ENCODE peak calls at places on chromosomes 6 and 20, in eight cellular contexts. One of them, this sample, is unnamed.

GRCh38 chr6:37524025-37524647 is 24.4 kb upstream of the CCDC167 start:
- DNase-seq in heart right ventricle: no peak
- DNase-seq in foreskin keratinocyte: no peak
- DNase-seq in OCI-LY7: no peak
- DNase-seq in stomach: no peak
- DNase-seq in aorta: no peak
- DNase-seq in psoas muscle: no peak
- DNase-seq in Peyer's patch: no peak
- DNase-seq in this sample: no peak

GRCh38 chr20:5119435-5120188 is at the start of gene PCNA:
- DNase-seq in heart right ventricle: peak
- DNase-seq in foreskin keratinocyte: peak
- DNase-seq in OCI-LY7: peak
- DNase-seq in stomach: peak
- DNase-seq in aorta: peak
- DNase-seq in psoas muscle: peak
- DNase-seq in Peyer's patch: peak
- DNase-seq in this sample: peak

GRCh38 chr6:140462495-140463311 is 1088.3 kb upstream of the CITED2 start:
- DNase-seq in heart right ventricle: no peak
- DNase-seq in foreskin keratinocyte: peak
- DNase-seq in OCI-LY7: no peak
- DNase-seq in stomach: no peak
- DNase-seq in aorta: no peak
- DNase-seq in psoas muscle: no peak
- DNase-seq in Peyer's patch: no peak
- DNase-seq in this sample: peak

GRCh38 chr6:167671977-167672687 is 154.6 kb upstream of the AFDN start:
- DNase-seq in heart right ventricle: no peak
- DNase-seq in foreskin keratinocyte: no peak
- DNase-seq in OCI-LY7: no peak
- DNase-seq in stomach: no peak
- DNase-seq in aorta: peak
- DNase-seq in psoas muscle: no peak
- DNase-seq in Peyer's patch: no peak
- DNase-seq in this sample: no peak

GRCh38 chr6:49264909-49265308 is 198.1 kb downstream of the MMUT start:
- DNase-seq in heart right ventricle: no peak
- DNase-seq in foreskin keratinocyte: peak
- DNase-seq in OCI-LY7: no peak
- DNase-seq in stomach: no peak
- DNase-seq in aorta: no peak
- DNase-seq in psoas muscle: no peak
- DNase-seq in Peyer's patch: no peak
- DNase-seq in this sample: peak

GRCh38 chr6:43842231-43842794 is 72.3 kb downstream of the VEGFA start:
- DNase-seq in heart right ventricle: no peak
- DNase-seq in foreskin keratinocyte: no peak
- DNase-seq in OCI-LY7: no peak
- DNase-seq in stomach: no peak
- DNase-seq in aorta: no peak
- DNase-seq in psoas muscle: no peak
- DNase-seq in Peyer's patch: no peak
- DNase-seq in this sample: no peak

GRCh38 chr6:170098428-170099170 is 192.3 kb downstream of the DLL1 start:
- DNase-seq in heart right ventricle: peak
- DNase-seq in foreskin keratinocyte: no peak
- DNase-seq in OCI-LY7: no peak
- DNase-seq in stomach: peak
- DNase-seq in aorta: peak
- DNase-seq in psoas muscle: no peak
- DNase-seq in Peyer's patch: peak
- DNase-seq in this sample: no peak

GRCh38 chr20:26216025-26216424 is 519.4 kb upstream of the ZNF337 start:
- DNase-seq in heart right ventricle: no peak
- DNase-seq in foreskin keratinocyte: no peak
- DNase-seq in OCI-LY7: no peak
- DNase-seq in stomach: no peak
- DNase-seq in aorta: no peak
- DNase-seq in psoas muscle: no peak
- DNase-seq in Peyer's patch: no peak
- DNase-seq in this sample: no peak

GRCh38 chr6:11650297-11650696 is 112.7 kb downstream of the TMEM170B start:
- DNase-seq in heart right ventricle: peak
- DNase-seq in foreskin keratinocyte: no peak
- DNase-seq in OCI-LY7: no peak
- DNase-seq in stomach: no peak
- DNase-seq in aorta: no peak
- DNase-seq in psoas muscle: peak
- DNase-seq in Peyer's patch: no peak
- DNase-seq in this sample: no peak

GRCh38 chr6:11656486-11656885 is 118.9 kb downstream of the TMEM170B start:
- DNase-seq in heart right ventricle: no peak
- DNase-seq in foreskin keratinocyte: no peak
- DNase-seq in OCI-LY7: no peak
- DNase-seq in stomach: no peak
- DNase-seq in aorta: no peak
- DNase-seq in psoas muscle: no peak
- DNase-seq in Peyer's patch: no peak
- DNase-seq in this sample: no peak

GRCh38 chr6:11650711-11651110 is 113.2 kb downstream of the TMEM170B start:
- DNase-seq in heart right ventricle: no peak
- DNase-seq in foreskin keratinocyte: no peak
- DNase-seq in OCI-LY7: no peak
- DNase-seq in stomach: no peak
- DNase-seq in aorta: no peak
- DNase-seq in psoas muscle: no peak
- DNase-seq in Peyer's patch: no peak
- DNase-seq in this sample: no peak

GRCh38 chr6:11654876-11655275 is 117.3 kb downstream of the TMEM170B start:
- DNase-seq in heart right ventricle: no peak
- DNase-seq in foreskin keratinocyte: no peak
- DNase-seq in OCI-LY7: no peak
- DNase-seq in stomach: no peak
- DNase-seq in aorta: no peak
- DNase-seq in psoas muscle: no peak
- DNase-seq in Peyer's patch: no peak
- DNase-seq in this sample: no peak

DNA sequence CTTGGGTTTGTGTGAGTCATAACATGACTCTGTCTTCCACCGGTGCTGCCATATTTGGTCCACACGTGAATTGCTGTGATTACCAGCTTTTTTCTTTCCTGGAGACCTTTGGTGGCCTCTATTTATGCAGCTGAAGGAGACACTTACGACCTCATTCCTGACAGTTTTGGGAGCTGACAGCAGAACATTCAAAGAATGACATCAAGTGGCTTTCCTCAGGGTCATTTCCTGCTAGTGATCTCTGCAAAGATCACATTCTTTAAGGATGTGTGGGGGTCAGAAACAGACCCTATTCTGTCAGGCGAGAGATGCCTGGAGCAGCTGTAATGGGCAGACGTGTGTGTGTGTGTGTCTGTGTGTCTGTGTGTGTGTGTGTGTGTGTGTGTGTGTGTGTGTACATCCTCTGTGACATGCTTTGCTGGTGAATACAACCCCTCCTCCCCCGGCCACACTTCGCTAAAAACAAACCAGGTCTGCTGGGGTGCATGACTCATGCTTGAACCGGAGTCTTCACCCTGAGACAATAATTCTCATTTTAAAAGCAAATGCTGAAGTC is 115.6 kb downstream of the TMEM170B start:
- DNase-seq in heart right ventricle: peak
- DNase-seq in foreskin keratinocyte: no peak
- DNase-seq in OCI-LY7: no peak
- DNase-seq in stomach: no peak
- DNase-seq in aorta: peak
- DNase-seq in psoas muscle: no peak
- DNase-seq in Peyer's patch: no peak
- DNase-seq in this sample: peak
- H3K27ac ChIP-seq in heart right ventricle: no peak
- H3K27ac ChIP-seq in foreskin keratinocyte: no peak
- H3K27ac ChIP-seq in OCI-LY7: no peak
- H3K27ac ChIP-seq in stomach: no peak
- H3K27ac ChIP-seq in aorta: no peak
- H3K27ac ChIP-seq in psoas muscle: no peak
- H3K27ac ChIP-seq in Peyer's patch: peak
- H3K27ac ChIP-seq in this sample: no peak

DNA sequence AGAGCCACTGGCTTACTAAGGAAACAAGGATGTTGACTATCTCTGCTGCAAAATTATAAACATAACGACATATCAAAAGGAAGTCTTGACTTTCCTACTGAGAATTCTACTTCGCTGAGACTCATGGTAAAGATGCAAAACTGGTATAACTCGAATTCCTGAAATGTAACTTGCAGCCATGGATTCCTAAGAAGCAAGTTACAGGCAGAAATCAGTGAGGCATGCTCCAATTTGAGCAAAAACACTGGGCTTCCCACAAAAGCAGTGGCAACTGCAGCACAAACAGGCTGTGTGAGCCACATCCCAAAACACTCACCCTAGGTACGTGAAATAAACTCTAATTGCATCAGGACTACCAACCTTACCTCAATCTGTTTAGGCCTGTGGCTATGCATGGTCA is 102.3 kb upstream of the BEND6 start:
- DNase-seq in heart right ventricle: no peak
- DNase-seq in foreskin keratinocyte: no peak
- DNase-seq in OCI-LY7: no peak
- DNase-seq in stomach: no peak
- DNase-seq in aorta: no peak
- DNase-seq in psoas muscle: no peak
- DNase-seq in Peyer's patch: no peak
- DNase-seq in this sample: no peak
- H3K27ac ChIP-seq in heart right ventricle: peak
- H3K27ac ChIP-seq in foreskin keratinocyte: no peak
- H3K27ac ChIP-seq in OCI-LY7: no peak
- H3K27ac ChIP-seq in stomach: peak
- H3K27ac ChIP-seq in aorta: no peak
- H3K27ac ChIP-seq in psoas muscle: peak
- H3K27ac ChIP-seq in Peyer's patch: no peak
- H3K27ac ChIP-seq in this sample: no peak

GRCh38 chr20:6483727-6484126 is 283.8 kb upstream of the BMP2 start:
- DNase-seq in heart right ventricle: no peak
- DNase-seq in foreskin keratinocyte: no peak
- DNase-seq in OCI-LY7: no peak
- DNase-seq in stomach: no peak
- DNase-seq in aorta: no peak
- DNase-seq in psoas muscle: no peak
- DNase-seq in Peyer's patch: no peak
- DNase-seq in this sample: no peak

GRCh38 chr20:6485376-6485775 is 282.1 kb upstream of the BMP2 start:
- DNase-seq in heart right ventricle: no peak
- DNase-seq in foreskin keratinocyte: no peak
- DNase-seq in OCI-LY7: no peak
- DNase-seq in stomach: no peak
- DNase-seq in aorta: no peak
- DNase-seq in psoas muscle: no peak
- DNase-seq in Peyer's patch: no peak
- DNase-seq in this sample: no peak

GRCh38 chr20:6492396-6493055 is 275.0 kb upstream of the BMP2 start:
- DNase-seq in heart right ventricle: no peak
- DNase-seq in foreskin keratinocyte: peak
- DNase-seq in OCI-LY7: no peak
- DNase-seq in stomach: no peak
- DNase-seq in aorta: no peak
- DNase-seq in psoas muscle: no peak
- DNase-seq in Peyer's patch: no peak
- DNase-seq in this sample: peak

GRCh38 chr20:6490849-6491248 is 276.6 kb upstream of the BMP2 start:
- DNase-seq in heart right ventricle: no peak
- DNase-seq in foreskin keratinocyte: no peak
- DNase-seq in OCI-LY7: no peak
- DNase-seq in stomach: no peak
- DNase-seq in aorta: no peak
- DNase-seq in psoas muscle: no peak
- DNase-seq in Peyer's patch: no peak
- DNase-seq in this sample: no peak

GRCh38 chr20:6489361-6490154 is 277.9 kb upstream of the BMP2 start:
- DNase-seq in heart right ventricle: no peak
- DNase-seq in foreskin keratinocyte: no peak
- DNase-seq in OCI-LY7: no peak
- DNase-seq in stomach: no peak
- DNase-seq in aorta: no peak
- DNase-seq in psoas muscle: no peak
- DNase-seq in Peyer's patch: no peak
- DNase-seq in this sample: no peak
- H3K27ac ChIP-seq in heart right ventricle: no peak
- H3K27ac ChIP-seq in foreskin keratinocyte: no peak
- H3K27ac ChIP-seq in OCI-LY7: no peak
- H3K27ac ChIP-seq in stomach: no peak
- H3K27ac ChIP-seq in aorta: no peak
- H3K27ac ChIP-seq in psoas muscle: no peak
- H3K27ac ChIP-seq in Peyer's patch: no peak
- H3K27ac ChIP-seq in this sample: no peak

GRCh38 chr6:125871365-125871764 is 80.6 kb downstream of the NCOA7 start:
- DNase-seq in heart right ventricle: no peak
- DNase-seq in foreskin keratinocyte: no peak
- DNase-seq in OCI-LY7: no peak
- DNase-seq in stomach: no peak
- DNase-seq in aorta: no peak
- DNase-seq in psoas muscle: no peak
- DNase-seq in Peyer's patch: no peak
- DNase-seq in this sample: no peak

GRCh38 chr6:125869427-125869826 is 78.7 kb downstream of the NCOA7 start:
- DNase-seq in heart right ventricle: peak
- DNase-seq in foreskin keratinocyte: no peak
- DNase-seq in OCI-LY7: no peak
- DNase-seq in stomach: no peak
- DNase-seq in aorta: no peak
- DNase-seq in psoas muscle: no peak
- DNase-seq in Peyer's patch: no peak
- DNase-seq in this sample: no peak

GRCh38 chr6:125868996-125869395 is 78.2 kb downstream of the NCOA7 start:
- DNase-seq in heart right ventricle: peak
- DNase-seq in foreskin keratinocyte: no peak
- DNase-seq in OCI-LY7: no peak
- DNase-seq in stomach: no peak
- DNase-seq in aorta: no peak
- DNase-seq in psoas muscle: peak
- DNase-seq in Peyer's patch: no peak
- DNase-seq in this sample: no peak

GRCh38 chr6:125868252-125868651 is 77.5 kb downstream of the NCOA7 start:
- DNase-seq in heart right ventricle: no peak
- DNase-seq in foreskin keratinocyte: peak
- DNase-seq in OCI-LY7: no peak
- DNase-seq in stomach: no peak
- DNase-seq in aorta: no peak
- DNase-seq in psoas muscle: no peak
- DNase-seq in Peyer's patch: no peak
- DNase-seq in this sample: peak

DNA sequence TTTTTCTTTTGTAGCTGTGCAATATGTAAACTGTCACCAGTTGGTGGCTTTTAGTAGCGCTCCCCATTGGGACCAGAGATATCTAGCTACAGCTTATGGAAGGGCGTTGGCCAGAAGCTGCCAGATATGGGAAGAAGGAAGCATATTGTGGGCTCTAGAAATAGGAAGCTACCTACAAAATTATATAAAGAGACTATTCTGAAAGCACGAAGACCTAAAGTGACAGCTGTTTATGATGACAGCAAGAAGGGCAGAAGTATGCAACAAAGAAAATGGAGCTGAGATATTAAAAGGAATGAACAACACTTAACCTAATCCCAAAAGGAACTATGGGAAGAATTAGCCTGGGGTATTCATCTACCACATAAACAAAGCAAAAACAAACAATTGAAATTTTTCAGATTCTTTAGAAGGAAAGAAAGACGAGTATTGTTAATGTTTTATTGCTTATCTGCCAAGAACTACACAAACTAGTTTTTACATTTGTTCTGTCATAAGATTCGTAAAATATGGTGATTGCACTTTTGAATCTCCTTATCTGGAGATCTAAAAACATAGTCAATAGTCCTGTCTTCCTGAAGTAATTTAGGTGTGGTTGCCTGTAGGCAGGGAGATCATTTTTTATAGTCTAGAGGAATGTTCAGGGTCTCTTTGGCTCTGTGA is 81.6 kb downstream of the NCOA7 start:
- DNase-seq in heart right ventricle: no peak
- DNase-seq in foreskin keratinocyte: peak
- DNase-seq in OCI-LY7: no peak
- DNase-seq in stomach: no peak
- DNase-seq in aorta: no peak
- DNase-seq in psoas muscle: no peak
- DNase-seq in Peyer's patch: no peak
- DNase-seq in this sample: no peak
- H3K27ac ChIP-seq in heart right ventricle: no peak
- H3K27ac ChIP-seq in foreskin keratinocyte: no peak
- H3K27ac ChIP-seq in OCI-LY7: no peak
- H3K27ac ChIP-seq in stomach: no peak
- H3K27ac ChIP-seq in aorta: no peak
- H3K27ac ChIP-seq in psoas muscle: no peak
- H3K27ac ChIP-seq in Peyer's patch: no peak
- H3K27ac ChIP-seq in this sample: no peak

This sample was measured in epithelial cell of prostate.